ENCODE peak calls at places on chromosomes 13 and 19, in four cellular contexts. Z is heart right ventricle, W is neural progenitor cell, H is cardiac muscle cell. V is an unnamed sample. For H3K36me3 and H3K9me3, the result is how much of the 10 kb centered on the place peaks cover.

GRCh38 chr13:79482271-79482970 is 1.5 kb downstream of the NDFIP2 start:
- DNase-seq in H (no peak), Z (no peak), W (no peak), V (no peak)

GRCh38 chr19:18294467-18294864 is 13.0 kb upstream of the JUND start:
- DNase-seq in W (peak), H (no peak), Z (no peak), V (no peak)

GRCh38 chr13:94613051-94613450 is 11.4 kb downstream of the GPR180 start:
- DNase-seq in Z (no peak), W (no peak), H (no peak), V (no peak)

GRCh38 chr19:39518458-39518857 is 3.5 kb downstream of the SELENOV start:
- DNase-seq in H (no peak), Z (no peak), W (no peak), V (no peak)

GRCh38 chr19:48752511-48753365 is at the start of gene FUT1:
- DNase-seq in H (peak), W (peak), Z (peak), V (no peak)

GRCh38 chr19:37988758-37989635 is 82.0 kb downstream of the SIPA1L3 start:
- DNase-seq in W (peak), H (no peak), Z (no peak), V (no peak)

GRCh38 chr13:112194167-112194530 is 127.2 kb downstream of the SOX1 start:
- DNase-seq in W (no peak), H (no peak), Z (no peak), V (no peak)

GRCh38 chr13:51950722-51951121 is 60.5 kb downstream of the ATP7B start:
- DNase-seq in H (no peak), Z (peak), W (no peak), V (no peak)

GRCh38 chr13:41054919-41055619 is 6.2 kb upstream of the WBP4 start:
- DNase-seq in Z (no peak), H (no peak), W (peak), V (no peak)

GRCh38 chr13:99619207-99619606 is 117.9 kb downstream of the TM9SF2 start:
- DNase-seq in W (no peak), Z (no peak), H (no peak), V (no peak)

GRCh38 chr19:28118235-28118634 is 1094.7 kb downstream of the UQCRFS1 start:
- DNase-seq in W (no peak), H (no peak), Z (no peak), V (no peak)

GRCh38 chr13:39148513-39148961 is 110.3 kb downstream of the NHLRC3 start:
- DNase-seq in H (no peak), Z (no peak), W (peak), V (no peak)

GRCh38 chr19:16442386-16443276 is 29.1 kb downstream of the EPS15L1 start:
- DNase-seq in W (peak), H (peak), Z (peak), V (no peak)

GRCh38 chr19:17103177-17103576 is 27.6 kb downstream of the MYO9B start:
- DNase-seq in Z (no peak), W (peak), H (no peak), V (peak)

GRCh38 chr19:34135401-34135800 is 36.9 kb upstream of the LSM14A start:
- DNase-seq in Z (no peak), H (no peak), W (no peak), V (no peak)

GRCh38 chr19:48368942-48369341 is 4.8 kb downstream of the SYNGR4 start:
- DNase-seq in W (no peak), H (no peak), Z (no peak), V (no peak)

GRCh38 chr19:14700711-14701110 is 10.9 kb downstream of the ZNF333 start:
- DNase-seq in Z (no peak), W (no peak), H (no peak), V (no peak)
- H3K36me3 ChIP-seq in Z (half or more), W (under half), H (under half), V (half or more)

GRCh38 chr13:24076124-24076523 is 84.4 kb upstream of the SPATA13 start:
- DNase-seq in Z (no peak), H (no peak), W (no peak), V (no peak)

GRCh38 chr13:24073657-24074056 is 86.9 kb upstream of the SPATA13 start:
- DNase-seq in H (no peak), W (no peak), Z (no peak), V (no peak)

GRCh38 chr13:24074687-24075086 is 85.8 kb upstream of the SPATA13 start:
- DNase-seq in H (no peak), Z (no peak), W (no peak), V (no peak)

GRCh38 chr13:24076636-24077035 is 83.9 kb upstream of the SPATA13 start:
- DNase-seq in H (no peak), Z (no peak), W (no peak), V (no peak)

DNA sequence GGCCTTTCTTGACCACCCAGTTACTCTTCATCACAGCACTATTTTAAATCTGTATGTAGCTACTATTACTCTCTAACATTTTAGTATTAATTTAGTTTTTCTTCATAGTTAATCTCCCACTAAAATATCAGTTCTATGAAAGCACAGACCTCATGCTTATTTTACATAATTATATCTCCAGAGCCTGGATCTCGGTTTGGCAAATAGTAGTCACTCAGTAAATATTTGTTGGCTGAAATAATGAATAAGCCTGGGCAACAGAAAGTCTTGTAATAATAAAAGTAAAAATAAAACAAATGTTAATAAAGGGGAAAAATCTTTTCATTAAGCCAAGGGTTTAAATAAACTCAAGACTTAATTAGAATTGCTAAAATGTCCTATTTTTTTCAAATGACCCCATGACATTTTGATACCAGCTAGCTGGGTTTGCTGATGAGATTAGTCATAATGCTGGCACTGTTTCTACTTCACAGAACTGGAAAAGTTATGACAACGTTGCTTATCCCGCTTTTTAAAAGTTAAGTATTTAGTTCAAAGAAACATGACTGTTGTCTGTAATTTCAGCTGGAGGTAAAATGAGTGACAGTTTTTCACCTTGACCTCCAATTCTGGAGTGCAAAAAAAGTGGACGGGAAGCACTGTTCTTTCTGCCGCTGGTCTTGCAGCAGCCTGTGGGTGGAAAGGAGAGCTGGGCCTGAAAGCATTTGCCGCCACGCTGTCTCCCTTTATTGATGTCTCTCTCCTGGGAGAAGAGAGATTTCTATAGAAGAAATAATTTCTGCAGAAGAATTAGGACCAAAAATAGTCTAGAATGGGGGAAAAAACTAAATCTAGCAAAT is 85.2 kb upstream of the SPATA13 start:
- DNase-seq in W (no peak), H (no peak), Z (no peak), V (no peak)
- H3K27ac ChIP-seq in W (no peak), H (no peak), Z (peak), V (no peak)

DNA sequence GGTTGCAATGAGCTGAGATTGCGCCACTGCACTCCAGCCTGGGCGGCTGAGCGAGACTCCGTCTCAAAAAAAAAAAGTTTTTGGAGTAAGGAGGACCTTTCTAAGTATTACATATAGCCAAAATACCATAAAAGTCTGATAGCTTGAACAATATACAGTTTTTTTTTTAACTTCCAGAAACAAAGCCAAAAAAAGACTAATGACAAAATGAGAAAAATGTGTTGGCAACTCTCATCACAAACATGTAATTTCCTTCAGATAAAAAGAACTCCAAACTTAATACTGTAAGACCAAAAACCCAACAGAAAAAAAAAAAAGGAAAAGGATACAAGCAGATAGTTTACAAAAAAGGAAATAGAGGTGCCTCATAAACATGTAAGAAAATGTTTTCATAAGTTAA is 68.2 kb upstream of the MED4 start:
- DNase-seq in Z (no peak), W (no peak), H (no peak), V (no peak)
- H3K9me3 ChIP-seq in Z (under half), W (under half), H (under half), V (under half)

GRCh38 chr19:11780431-11781020 is 13.7 kb downstream of the ZNF441 start:
- DNase-seq in H (no peak), Z (no peak), W (no peak), V (no peak)

GRCh38 chr19:11787536-11787935 is 10.8 kb upstream of the ZNF491 start:
- DNase-seq in H (no peak), W (no peak), Z (no peak), V (no peak)

GRCh38 chr19:11781295-11782057 is 14.7 kb downstream of the ZNF441 start:
- DNase-seq in Z (no peak), W (no peak), H (no peak), V (no peak)

GRCh38 chr19:11783767-11784166 is 14.6 kb upstream of the ZNF491 start:
- DNase-seq in W (no peak), H (no peak), Z (no peak), V (no peak)

DNA sequence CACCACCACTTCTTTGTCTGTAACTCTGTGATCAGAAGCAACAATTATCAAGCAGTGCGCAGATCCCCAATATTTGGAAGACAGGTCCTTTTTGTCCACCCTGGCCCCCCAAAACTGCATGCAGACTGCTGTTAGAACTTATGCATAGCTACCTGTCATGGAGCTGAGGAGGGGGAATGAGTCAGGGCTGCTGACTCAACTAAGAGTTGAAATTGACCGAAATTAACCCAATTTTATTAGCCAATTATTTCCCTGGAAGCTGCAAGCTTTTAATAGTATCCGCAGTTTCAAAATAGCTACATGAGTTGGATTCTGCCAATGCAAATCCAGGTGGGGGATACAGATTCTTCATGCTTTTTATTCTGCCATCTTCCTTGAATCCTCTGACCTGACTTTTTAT is 14.0 kb upstream of the ZNF491 start:
- DNase-seq in Z (no peak), H (no peak), W (no peak), V (no peak)
- H3K36me3 ChIP-seq in Z (under half), H (under half), W (under half), V (under half)

GRCh38 chr13:33279898-33280549 is 5.5 kb downstream of the STARD13 start:
- DNase-seq in W (no peak), Z (no peak), H (no peak), V (no peak)
- H3K27ac ChIP-seq in W (no peak), Z (peak), H (no peak), V (no peak)

DNA sequence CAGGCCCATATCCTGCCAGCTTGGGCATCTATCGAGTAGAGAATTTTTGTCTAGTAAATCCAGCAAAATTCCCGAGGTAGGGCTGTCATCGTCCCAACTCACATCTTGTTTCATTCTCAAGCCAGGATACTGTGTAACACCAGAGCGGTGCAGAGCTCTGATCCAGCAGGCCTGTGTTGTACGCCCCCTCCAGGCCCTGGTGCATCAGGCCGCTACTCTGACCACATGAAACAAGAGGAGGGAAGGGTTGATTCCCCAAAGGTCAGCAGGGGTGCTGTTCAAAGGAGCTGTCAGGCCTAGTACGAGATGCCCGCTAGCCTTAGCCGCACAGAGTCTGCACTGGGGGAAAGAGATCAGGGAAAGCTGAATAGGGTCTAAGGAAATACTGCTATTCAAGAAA is 276.0 kb downstream of the SLC7A1 start:
- DNase-seq in Z (no peak), W (peak), H (peak), V (no peak)
- H3K9me3 ChIP-seq in Z (under half), W (under half), H (under half), V (under half)

GRCh38 chr19:46723023-46723461 is 6.1 kb upstream of the PRKD2 start:
- DNase-seq in W (no peak), Z (no peak), H (no peak), V (no peak)
- H3K36me3 ChIP-seq in W (under half), Z (half or more), H (under half), V (half or more)